ENCODE peak calls at places on chromosomes 2 and 18, in ten cellular contexts. G is fibroblast of the aortic adventitia, A is left ventricle myocardium inferior, C is pancreas, T is lung, Y is fibroblast of lung, J is upper lobe of right lung, N is foreskin fibroblast, M is IMR-90, L is lower lobe of right lung. B is an unnamed sample.

GRCh38 chr18:40739029-40739428 is 1216.0 kb upstream of the PIK3C3 start:
- DNase-seq in A (no peak), T (no peak), C (no peak), L (no peak), J (no peak), Y (no peak), G (no peak), M (no peak), N (no peak), B (no peak)

GRCh38 chr2:71685073-71685848 is 231.9 kb downstream of the DYSF start:
- DNase-seq in C (peak; percentile 44), T (no peak), A (no peak), J (peak; percentile 59), M (no peak), G (no peak), N (no peak), Y (no peak), L (no peak), B (no peak)

GRCh38 chr2:200702646-200703118 is 109.0 kb upstream of the BZW1 start:
- DNase-seq in M (no peak), G (no peak), C (no peak), J (no peak), N (no peak), Y (no peak), L (no peak), T (no peak), A (no peak), B (no peak)

GRCh38 chr2:224650815-224651439 is 65.2 kb downstream of the CCDC195 start:
- DNase-seq in J (no peak), Y (peak; percentile 72), C (no peak), T (no peak), G (peak; percentile 75), N (peak; percentile 23), A (no peak), L (no peak), M (peak; percentile 56), B (peak; percentile 58)

GRCh38 chr2:70475266-70475665 is 78.4 kb downstream of the TGFA start:
- DNase-seq in N (no peak), J (no peak), G (no peak), M (no peak), Y (no peak), C (no peak), A (no peak), L (no peak), T (no peak), B (no peak)

GRCh38 chr18:26549103-26549485 is 741 bp upstream of the KCTD1 start:
- DNase-seq in J (peak; percentile 70), L (peak; percentile 39), Y (peak; percentile 46), T (no peak), C (peak; percentile 80), G (peak; percentile 45), M (peak; percentile 31), A (peak; percentile 16), N (peak; percentile 36), B (peak; percentile 43)

GRCh38 chr2:98768765-98769476 is 38.0 kb upstream of the MGAT4A start:
- DNase-seq in J (no peak), G (peak; percentile 10), L (no peak), T (no peak), M (no peak), A (no peak), N (no peak), Y (no peak), C (no peak), B (no peak)

GRCh38 chr2:128686881-128687550 is 368.3 kb upstream of the HS6ST1 start:
- DNase-seq in C (no peak), M (no peak), Y (no peak), T (peak; percentile 21), N (no peak), L (no peak), G (no peak), A (no peak), J (no peak), B (no peak)

GRCh38 chr18:12109836-12110235 is 16.2 kb downstream of the ANKRD62 start:
- DNase-seq in A (no peak), L (no peak), M (no peak), G (no peak), N (no peak), J (no peak), Y (no peak), T (no peak), C (no peak), B (no peak)

GRCh38 chr2:176680916-176681315 is 411.7 kb downstream of the MTX2 start:
- DNase-seq in J (no peak), C (no peak), M (peak; percentile 2), L (no peak), G (peak; percentile 51), N (peak; percentile 9), A (no peak), Y (peak; percentile 65), T (no peak), B (peak; percentile 60)

GRCh38 chr2:189609423-189609816 is 28.8 kb upstream of the SLC40A1 start:
- DNase-seq in N (peak; percentile 29), A (no peak), Y (peak; percentile 68), M (peak; percentile 59), C (no peak), L (no peak), T (no peak), J (no peak), G (peak; percentile 57), B (peak; percentile 52)

GRCh38 chr2:6372317-6372903 is 493.3 kb downstream of the CMPK2 start:
- DNase-seq in T (no peak), N (peak; percentile 45), Y (peak; percentile 16), J (no peak), G (peak; percentile 1), A (no peak), L (no peak), M (peak; percentile 73), C (no peak), B (peak; percentile 87)

GRCh38 chr2:68837861-68838341 is 33.3 kb downstream of the BMP10 start:
- DNase-seq in G (peak; percentile 30), T (no peak), C (no peak), L (no peak), J (no peak), M (peak; percentile 85), Y (peak; percentile 46), A (no peak), N (no peak), B (peak; percentile 48)

GRCh38 chr2:149585317-149585885 is 2.2 kb downstream of the MMADHC start:
- DNase-seq in C (no peak), J (no peak), T (no peak), Y (peak; percentile 49), N (no peak), G (no peak), A (no peak), L (no peak), M (peak; percentile 38), B (peak; percentile 25)

GRCh38 chr2:23633966-23634365 is 249.0 kb downstream of the KLHL29 start:
- DNase-seq in L (no peak), M (no peak), N (no peak), Y (no peak), G (no peak), T (no peak), A (no peak), C (peak; percentile 33), J (no peak), B (no peak)

GRCh38 chr2:182715896-182716664 is at the start of gene DNAJC10:
- DNase-seq in Y (peak; percentile 92), T (peak; percentile 90), N (peak; percentile 84), M (peak; percentile 93), L (peak; percentile 91), G (peak; percentile 90), A (peak; percentile 89), J (peak; percentile 94), C (peak; percentile 95), B (peak; percentile 83)
- TF ChIP-seq CTCF in Y (no peak), T (no peak), N (no peak), M (no peak), L (no peak), G (no peak), A (no peak), J (no peak), C (no peak), B (no peak)

GRCh38 chr18:13584826-13585225 is 141.5 kb downstream of the FAM210A start:
- DNase-seq in G (no peak), Y (no peak), C (no peak), N (no peak), M (no peak), A (no peak), L (no peak), J (no peak), T (no peak), B (no peak)
- H3K4me3 ChIP-seq in G (no peak overlapping the region), Y (no peak overlapping the region), C (no peak overlapping the region), N (no peak overlapping the region), M (no peak overlapping the region), A (no peak overlapping the region), L (no peak overlapping the region), J (no peak overlapping the region), T (no peak overlapping the region), B (no peak overlapping the region)

DNA sequence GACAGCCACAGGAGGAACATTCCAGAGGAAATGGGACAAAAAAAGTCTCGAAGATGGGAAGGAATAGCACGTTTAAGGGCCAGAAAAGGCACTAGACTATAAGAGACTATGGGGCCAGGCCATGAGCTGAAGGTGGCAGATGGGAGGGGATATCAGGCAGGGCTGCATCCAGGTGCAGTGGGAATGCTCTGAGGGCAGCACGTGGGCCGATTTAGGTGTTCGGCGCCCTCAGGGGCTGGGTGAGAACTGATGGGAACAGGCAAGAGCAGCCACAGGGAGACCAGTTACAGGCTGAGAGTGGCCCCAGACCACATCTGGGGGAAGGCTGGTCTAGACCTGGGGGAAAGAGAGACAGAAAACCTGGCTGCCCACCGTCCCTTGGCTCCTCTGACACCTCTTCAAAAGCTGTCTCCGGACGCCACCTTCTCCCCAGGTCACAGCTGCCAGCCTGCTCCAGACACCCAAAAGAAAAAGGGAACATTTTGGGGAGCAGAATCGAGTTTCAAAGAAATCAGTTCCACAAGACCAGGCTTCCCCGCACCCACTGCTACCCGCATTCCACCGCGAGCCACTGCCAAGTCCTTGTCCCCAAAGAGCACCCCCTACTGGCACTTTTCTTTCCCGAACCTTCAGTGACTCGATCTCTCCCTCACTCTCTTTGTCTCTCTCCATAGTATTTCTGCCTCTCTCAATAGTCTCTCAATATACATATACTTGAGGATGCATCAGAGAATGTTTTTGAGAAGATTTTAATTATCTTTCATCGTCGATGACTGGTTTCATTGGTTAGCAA is 190.1 kb upstream of the AGAP1 start:
- DNase-seq in C (peak; percentile 26), Y (no peak), L (no peak), N (no peak), G (no peak), M (no peak), J (no peak), A (no peak), T (no peak), B (no peak)
- TF ChIP-seq CTCF in C (no peak), Y (peak; percentile 9), L (no peak), N (no peak), G (no peak), M (no peak), J (no peak), A (no peak), T (no peak), B (no peak)

DNA sequence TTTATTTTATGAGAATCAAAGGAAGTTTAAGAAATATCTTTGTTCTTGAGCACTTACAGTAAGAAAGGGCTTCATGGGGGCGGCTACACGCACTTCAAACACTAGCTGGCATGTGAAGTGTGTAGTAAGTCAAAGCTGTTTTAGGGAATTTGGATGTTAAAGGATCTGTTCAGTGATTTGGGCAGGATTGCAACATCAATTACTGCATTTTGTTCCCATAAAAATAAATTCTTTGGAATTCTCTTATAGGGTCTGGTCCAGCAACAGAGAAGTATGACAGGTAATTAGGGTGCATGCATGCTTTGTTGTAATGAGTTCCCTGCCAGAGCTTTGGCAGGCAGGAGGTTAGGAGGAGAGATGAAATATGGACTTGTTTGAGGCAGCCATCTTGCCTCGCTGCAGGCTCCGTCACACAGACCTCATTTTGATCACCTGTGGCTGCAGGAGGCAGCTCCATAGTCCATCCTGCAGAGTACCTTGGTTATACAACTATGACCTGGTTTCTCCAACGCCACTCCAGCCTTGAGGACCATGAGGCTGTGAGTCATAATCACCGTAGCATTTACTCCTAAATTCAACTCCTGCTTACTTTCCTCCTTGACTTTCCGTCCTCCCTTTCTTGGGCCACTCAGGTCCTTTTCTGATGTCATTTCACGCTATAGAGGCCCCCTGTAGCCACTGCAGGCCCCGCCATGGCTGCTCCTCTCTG is 26.5 kb upstream of the EML4 start:
- DNase-seq in T (peak; percentile 54), M (peak; percentile 50), C (no peak), N (no peak), A (no peak), L (peak; percentile 49), J (peak; percentile 67), Y (peak; percentile 47), G (no peak), B (no peak)
- H3K4me3 ChIP-seq in T (no peak overlapping the region), M (peak overlapping the region; percentile 28), C (no peak overlapping the region), N (no peak overlapping the region), A (peak overlapping the region; percentile 44), L (no peak overlapping the region), J (no peak overlapping the region), Y (peak overlapping the region; percentile 28), G (peak overlapping the region; percentile 38), B (peak overlapping the region; percentile 21)

B was measured in AG10803.